ENCODE peak calls at places on chromosomes 5 and 9, in nine cellular contexts. I is transverse colon; T is neural crest cell; D is cardiac muscle cell; N is activated CD8-positive, alpha-beta T cell treated with anti-CD3 and anti-CD28 coated beads for 36 hours; X is endothelial cell; S is HFF-Myc; Z is NB4; R is A549. Y is an unnamed sample.

GRCh38 chr5:159972538-159973362 is 36.2 kb upstream of the TTC1 start:
- DNase-seq in I (no peak), X (no peak), D (no peak), R (no peak), N (peak), Z (no peak), T (no peak), S (no peak), Y (no peak)

GRCh38 chr5:142152383-142152730 is 43.8 kb downstream of the NDFIP1 start:
- DNase-seq in I (no peak), N (no peak), X (no peak), Z (no peak), R (no peak), T (no peak), D (peak), S (no peak), Y (no peak)

GRCh38 chr5:122779451-122779850 is 4.6 kb downstream of the SNX2 start:
- DNase-seq in D (no peak), S (no peak), X (no peak), T (no peak), N (no peak), R (no peak), I (no peak), Z (no peak), Y (no peak)

GRCh38 chr9:34493972-34494535 is 28.7 kb downstream of the ENHO start:
- DNase-seq in T (peak), X (peak), R (peak), D (peak), I (peak), N (peak), Z (peak), S (no peak), Y (no peak)

GRCh38 chr9:95305770-95306492 is 11.6 kb downstream of the FANCC start:
- DNase-seq in I (no peak), N (no peak), R (no peak), D (no peak), S (no peak), Z (no peak), T (no peak), X (no peak), Y (no peak)

GRCh38 chr5:130337179-130337888 is 433.1 kb downstream of the CHSY3 start:
- DNase-seq in S (peak), N (no peak), I (no peak), Z (no peak), R (peak), T (no peak), X (no peak), D (no peak), Y (no peak)

GRCh38 chr5:41176952-41177351 is 36.4 kb downstream of the C6 start:
- DNase-seq in S (no peak), R (no peak), D (peak), N (no peak), Z (no peak), X (no peak), T (no peak), I (no peak), Y (no peak)

GRCh38 chr5:79020861-79021561 is 35.9 kb upstream of the ARSB start:
- DNase-seq in D (peak), R (peak), S (peak), Z (peak), I (peak), X (peak), N (peak), T (peak), Y (peak)

GRCh38 chr9:108748776-108749175 is 107.0 kb downstream of the ACTL7B start:
- DNase-seq in D (no peak), S (no peak), Z (no peak), N (no peak), X (no peak), I (peak), T (no peak), R (no peak), Y (no peak)

GRCh38 chr5:40277161-40277906 is 402.4 kb upstream of the PTGER4 start:
- DNase-seq in T (no peak), X (no peak), D (no peak), Z (no peak), R (no peak), I (no peak), S (no peak), N (peak), Y (no peak)

GRCh38 chr9:95171001-95171400 is 146.5 kb downstream of the FANCC start:
- DNase-seq in T (no peak), Z (no peak), S (peak), D (no peak), R (no peak), N (peak), X (no peak), I (no peak), Y (no peak)

GRCh38 chr9:95506692-95507455 is 9.9 kb downstream of the PTCH1 start:
- DNase-seq in T (peak), S (no peak), X (peak), R (peak), D (peak), Z (peak), I (peak), N (peak), Y (peak)

GRCh38 chr5:173831196-173831914 is 56.8 kb upstream of the CPEB4 start:
- DNase-seq in S (no peak), T (no peak), D (no peak), N (no peak), R (no peak), X (no peak), I (no peak), Z (no peak), Y (no peak)
- TF ChIP-seq CTCF in S (no peak), T (no peak), D (no peak), N (no peak), R (no peak), X (no peak), I (no peak), Z (no peak), Y (no peak)

GRCh38 chr9:128689820-128690683 is 1.0 kb downstream of the SET start:
- DNase-seq in X (peak), T (no peak), R (peak), S (no peak), D (peak), I (peak), Z (peak), N (peak), Y (peak)
- TF ChIP-seq CTCF in X (no peak), T (no peak), R (no peak), S (no peak), D (no peak), I (no peak), Z (no peak), N (no peak), Y (no peak)

DNA sequence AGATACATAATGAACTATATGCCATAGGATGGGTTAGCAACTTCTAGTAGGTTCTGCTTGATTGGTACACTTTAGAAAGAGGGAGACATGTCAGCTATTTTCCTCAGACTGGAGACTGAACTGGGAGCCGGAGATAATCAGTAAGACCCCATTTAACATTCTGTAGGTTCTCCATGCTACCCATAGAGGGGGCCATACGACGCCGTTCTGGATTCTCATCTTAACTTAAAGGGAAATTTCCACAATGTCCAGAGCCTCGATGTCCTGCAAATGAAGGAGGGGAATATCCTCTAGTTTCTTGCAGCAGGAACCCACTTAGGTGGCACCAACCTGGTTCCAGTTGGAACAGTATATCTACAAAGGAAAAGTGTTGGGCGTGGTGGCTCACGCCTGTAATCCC is 22.3 kb upstream of the NPM1 start:
- DNase-seq in D (peak), R (peak), Z (peak), T (no peak), N (peak), I (no peak), X (peak), S (no peak), Y (peak)
- TF ChIP-seq CTCF in D (peak), R (peak), Z (peak), T (peak), N (peak), I (no peak), X (peak), S (peak), Y (peak)

DNA sequence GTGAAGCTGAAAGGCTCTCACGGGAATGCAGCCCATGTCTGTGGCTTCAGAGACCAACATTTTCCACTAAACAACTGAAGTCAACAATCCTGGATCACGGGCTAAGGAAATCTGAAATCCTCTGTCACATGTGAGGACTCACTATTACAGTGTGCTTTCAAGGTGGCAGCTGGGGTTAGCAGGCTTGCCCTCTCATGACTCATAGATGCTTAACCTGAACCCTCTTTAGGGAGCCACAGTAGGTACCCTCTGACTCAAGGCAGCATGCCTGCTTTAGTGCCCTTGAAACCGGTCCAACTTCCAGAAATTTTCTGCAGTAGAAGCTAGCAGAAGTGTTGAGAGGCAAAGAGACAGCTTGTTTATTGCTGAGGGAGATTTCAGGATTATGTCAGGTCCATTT is 232.5 kb downstream of the GABRB2 start:
- DNase-seq in I (no peak), R (no peak), T (no peak), D (no peak), Z (no peak), S (no peak), N (no peak), X (no peak), Y (no peak)
- TF ChIP-seq CTCF in I (no peak), R (no peak), T (no peak), D (no peak), Z (no peak), S (no peak), N (no peak), X (no peak), Y (no peak)

GRCh38 chr9:38263534-38263933 is 129.0 kb upstream of the ALDH1B1 start:
- DNase-seq in T (no peak), S (peak), X (no peak), I (no peak), D (no peak), R (no peak), Z (no peak), N (no peak), Y (no peak)
- TF ChIP-seq CTCF in T (peak), S (peak), X (no peak), I (no peak), D (peak), R (peak), Z (no peak), N (no peak), Y (no peak)

Y was measured in glutamatergic neuron.